ENCODE peak calls at places on chromosomes 16 and 17, in four cellular contexts. P is AG04450, K is cardiac muscle cell, F is mucosa of descending colon. U is an unnamed sample.

GRCh38 chr17:4900231-4901107 is 1.1 kb downstream of the C17orf107 start:
- DNase-seq in P (no peak), F (peak), K (no peak), U (peak)

GRCh38 chr17:9095390-9095789 is 74.1 kb downstream of the NTN1 start:
- DNase-seq in K (no peak), P (no peak), F (no peak), U (no peak)

GRCh38 chr16:66388350-66389139 is 22.1 kb downstream of the CDH5 start:
- DNase-seq in F (no peak), K (no peak), P (no peak), U (no peak)

GRCh38 chr17:45043268-45043681 is 8.2 kb downstream of the DCAKD start:
- DNase-seq in F (no peak), K (no peak), P (no peak), U (no peak)

GRCh38 chr17:80858301-80859003 is 133.2 kb upstream of the CHMP6 start:
- DNase-seq in F (no peak), P (no peak), K (no peak), U (no peak)

GRCh38 chr17:43755389-43755875 is 3.2 kb downstream of the SOST start:
- DNase-seq in F (no peak), P (no peak), K (peak), U (peak)

GRCh38 chr16:51164167-51164566 is 13.1 kb upstream of the SALL1 start:
- DNase-seq in F (no peak), P (no peak), K (peak), U (no peak)

GRCh38 chr17:9979463-9979995 is 74.5 kb upstream of the RCVRN start:
- DNase-seq in K (no peak), F (peak), P (no peak), U (no peak)

GRCh38 chr16:66486773-66487579 is 59.9 kb downstream of the BEAN1 start:
- DNase-seq in K (no peak), F (no peak), P (peak), U (no peak)

GRCh38 chr17:29243792-29244191 is 2.9 kb upstream of the CRYBA1 start:
- DNase-seq in P (no peak), K (no peak), F (no peak), U (no peak)
- TF ChIP-seq CTCF in P (peak), K (peak), F (no peak), U (peak)

GRCh38 chr17:59451706-59452105 is 113.7 kb upstream of the DHX40 start:
- DNase-seq in P (no peak), F (no peak), K (no peak), U (no peak)
- TF ChIP-seq CTCF in P (no peak), F (no peak), K (no peak), U (no peak)

DNA sequence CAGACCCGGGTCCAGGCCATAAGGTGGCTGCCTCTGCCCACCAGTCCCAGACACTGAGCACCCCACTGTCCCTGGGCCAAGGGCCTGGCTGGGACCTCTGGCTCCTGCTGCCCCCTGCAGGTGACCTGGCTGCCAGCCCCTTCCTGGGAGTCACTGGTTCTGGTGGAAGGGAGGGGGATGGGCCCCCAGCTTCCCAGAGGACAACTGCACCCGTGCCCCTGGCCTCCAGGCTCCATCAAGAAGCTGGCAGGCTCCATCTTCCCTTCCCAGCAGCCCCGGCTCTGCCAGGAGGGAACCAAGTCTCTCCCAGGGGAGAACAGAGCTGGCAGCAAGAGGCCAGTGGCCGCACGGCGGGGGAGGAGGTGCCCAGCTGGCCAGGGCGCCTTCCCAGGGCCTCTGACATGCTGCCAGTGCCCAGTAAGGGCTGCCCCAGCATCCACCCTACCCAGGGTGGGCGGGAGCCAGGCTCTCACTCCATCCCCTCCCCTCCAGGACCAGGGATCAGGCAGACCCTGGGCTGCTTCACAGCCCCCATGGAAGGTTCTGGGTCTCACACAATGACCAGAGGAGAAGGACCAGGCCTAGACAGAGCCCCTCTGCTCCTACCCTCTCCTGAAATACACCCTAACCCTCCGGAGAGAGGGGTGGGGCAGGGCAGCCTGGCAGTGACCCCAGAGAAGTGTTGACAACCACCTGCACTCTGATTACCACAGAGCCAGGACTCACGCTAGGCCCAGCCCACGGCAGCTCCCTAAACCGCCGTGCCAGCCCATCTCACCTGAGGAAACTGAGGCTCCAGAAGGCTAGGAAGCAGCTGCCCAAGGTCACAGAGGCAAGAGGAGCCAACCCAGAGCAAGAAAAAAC is 3.6 kb downstream of the CLUH start:
- DNase-seq in F (peak), K (peak), P (no peak), U (peak)
- TF ChIP-seq CTCF in F (no peak), K (peak), P (peak), U (peak)

GRCh38 chr16:75555707-75556512 is at the start of gene TMEM231:
- DNase-seq in F (peak), K (peak), P (peak), U (peak)

GRCh38 chr16:75546293-75546692 is 9.8 kb downstream of the TMEM231 start:
- DNase-seq in K (no peak), P (no peak), F (no peak), U (no peak)

GRCh38 chr16:75552951-75553350 is 3.1 kb downstream of the TMEM231 start:
- DNase-seq in P (no peak), K (no peak), F (no peak), U (no peak)

GRCh38 chr16:75555213-75555706 is 792 bp downstream of the TMEM231 start:
- DNase-seq in F (peak), P (peak), K (peak), U (peak)

GRCh38 chr16:75550211-75550662 is 5.8 kb downstream of the TMEM231 start:
- DNase-seq in K (no peak), P (no peak), F (peak), U (no peak)
- TF ChIP-seq CTCF in K (peak), P (peak), F (peak), U (no peak)

GRCh38 chr17:57084802-57085447 is at the start of gene AKAP1:
- DNase-seq in F (peak), P (peak), K (peak), U (peak)
- TF ChIP-seq CTCF in F (no peak), P (peak), K (no peak), U (no peak)